ENCODE peak calls at places on chromosomes 4 and X, in ten cellular contexts. One of them, this sample, is unnamed.

GRCh38 chr4:149754526-149754925 is 61.1 kb downstream of the IQCM start:
- DNase-seq in stromal cell of bone marrow: peak
- DNase-seq in prostate gland: no peak
- DNase-seq in HS-5: peak
- DNase-seq in T-cell: no peak
- DNase-seq in activated B cell treated with CpG ODN at 0.5 μM for 24 hours: no peak
- DNase-seq in T-helper 2 cell: no peak
- DNase-seq in Caco-2: no peak
- DNase-seq in SK-N-SH: no peak
- DNase-seq in GM04504: no peak
- DNase-seq in this sample: peak

GRCh38 chr4:7043521-7044414 is 596 bp downstream of the TADA2B start:
- DNase-seq in GM04504: no peak
- DNase-seq in stromal cell of bone marrow: no peak
- DNase-seq in Caco-2: no peak
- DNase-seq in T-helper 2 cell: peak
- DNase-seq in HS-5: no peak
- DNase-seq in activated B cell treated with CpG ODN at 0.5 μM for 24 hours: peak
- DNase-seq in T-cell: peak
- DNase-seq in prostate gland: peak
- DNase-seq in SK-N-SH: no peak
- DNase-seq in this sample: peak

GRCh38 chr4:128863314-128864075 is 54.0 kb downstream of the JADE1 start:
- DNase-seq in prostate gland: peak
- DNase-seq in HS-5: peak
- DNase-seq in T-helper 2 cell: peak
- DNase-seq in T-cell: peak
- DNase-seq in Caco-2: peak
- DNase-seq in stromal cell of bone marrow: peak
- DNase-seq in SK-N-SH: peak
- DNase-seq in GM04504: peak
- DNase-seq in activated B cell treated with CpG ODN at 0.5 μM for 24 hours: peak
- DNase-seq in this sample: peak

GRCh38 chrX:65821721-65822496 is 154.5 kb downstream of the MSN start:
- DNase-seq in Caco-2: no peak
- DNase-seq in T-helper 2 cell: peak
- DNase-seq in activated B cell treated with CpG ODN at 0.5 μM for 24 hours: peak
- DNase-seq in SK-N-SH: no peak
- DNase-seq in GM04504: no peak
- DNase-seq in stromal cell of bone marrow: no peak
- DNase-seq in T-cell: peak
- DNase-seq in prostate gland: peak
- DNase-seq in HS-5: no peak
- DNase-seq in this sample: no peak

GRCh38 chrX:69024287-69024686 is 141.0 kb downstream of the PJA1 start:
- DNase-seq in HS-5: no peak
- DNase-seq in SK-N-SH: no peak
- DNase-seq in stromal cell of bone marrow: no peak
- DNase-seq in T-helper 2 cell: no peak
- DNase-seq in GM04504: no peak
- DNase-seq in activated B cell treated with CpG ODN at 0.5 μM for 24 hours: no peak
- DNase-seq in Caco-2: no peak
- DNase-seq in T-cell: no peak
- DNase-seq in prostate gland: no peak
- DNase-seq in this sample: no peak

GRCh38 chrX:74551934-74552333 is 62.5 kb downstream of the RLIM start:
- DNase-seq in activated B cell treated with CpG ODN at 0.5 μM for 24 hours: no peak
- DNase-seq in Caco-2: no peak
- DNase-seq in prostate gland: no peak
- DNase-seq in SK-N-SH: no peak
- DNase-seq in T-helper 2 cell: no peak
- DNase-seq in T-cell: no peak
- DNase-seq in stromal cell of bone marrow: no peak
- DNase-seq in HS-5: no peak
- DNase-seq in GM04504: no peak
- DNase-seq in this sample: no peak

GRCh38 chr4:86481429-86481828 is 112.7 kb upstream of the PTPN13 start:
- DNase-seq in prostate gland: no peak
- DNase-seq in stromal cell of bone marrow: no peak
- DNase-seq in T-cell: no peak
- DNase-seq in SK-N-SH: no peak
- DNase-seq in Caco-2: no peak
- DNase-seq in GM04504: no peak
- DNase-seq in HS-5: no peak
- DNase-seq in activated B cell treated with CpG ODN at 0.5 μM for 24 hours: no peak
- DNase-seq in T-helper 2 cell: no peak
- DNase-seq in this sample: no peak

GRCh38 chr4:164357957-164358356 is 396.0 kb upstream of the SMIM31 start:
- DNase-seq in GM04504: no peak
- DNase-seq in stromal cell of bone marrow: no peak
- DNase-seq in Caco-2: no peak
- DNase-seq in activated B cell treated with CpG ODN at 0.5 μM for 24 hours: no peak
- DNase-seq in T-helper 2 cell: no peak
- DNase-seq in SK-N-SH: no peak
- DNase-seq in T-cell: no peak
- DNase-seq in HS-5: peak
- DNase-seq in prostate gland: no peak
- DNase-seq in this sample: no peak

GRCh38 chr4:101103381-101104142 is 243.8 kb downstream of the PPP3CA start:
- DNase-seq in HS-5: no peak
- DNase-seq in stromal cell of bone marrow: no peak
- DNase-seq in SK-N-SH: peak
- DNase-seq in prostate gland: no peak
- DNase-seq in GM04504: no peak
- DNase-seq in T-helper 2 cell: no peak
- DNase-seq in T-cell: no peak
- DNase-seq in Caco-2: no peak
- DNase-seq in activated B cell treated with CpG ODN at 0.5 μM for 24 hours: no peak
- DNase-seq in this sample: peak

This sample was measured in mesenchymal stem cell.